ENCODE peak calls at places on chromosome 22, in four cellular contexts. X is GM12878, M is K562, R is SK-N-SH. B is an unnamed sample.
A peak's percentile ranks its signal among the peaks of the same experiment; 100 is the strongest.

GRCh38 chr22:23289851-23290724 is 109.8 kb downstream of the BCR start:
- DNase-seq in X (no peak), M (peak; percentile 81), R (peak; percentile 89), B (peak; percentile 86)

GRCh38 chr22:36081023-36081431 is 52.4 kb upstream of the RBFOX2 start:
- DNase-seq in X (no peak), M (no peak), R (no peak), B (no peak)

GRCh38 chr22:38758276-38758945 is 2.6 kb upstream of the SUN2 start:
- DNase-seq in X (no peak), M (peak; percentile 20), R (no peak), B (no peak)

GRCh38 chr22:48488149-48488551 is 1339.5 kb downstream of the BRD1 start:
- DNase-seq in X (no peak), M (no peak), R (peak; percentile 23), B (no peak)

GRCh38 chr22:35629406-35630234 is 12.5 kb upstream of the MB start:
- DNase-seq in X (peak; percentile 61), M (peak; percentile 56), R (no peak), B (no peak)

GRCh38 chr22:29083576-29084566 is 11.0 kb downstream of the KREMEN1 start:
- DNase-seq in X (no peak), M (peak; percentile 24), R (no peak), B (no peak)

GRCh38 chr22:49903322-49904039 is 14.8 kb downstream of the ALG12 start:
- DNase-seq in X (no peak), M (peak; percentile 14), R (peak; percentile 84), B (no peak)

GRCh38 chr22:38315801-38316339 is 1.4 kb downstream of the CSNK1E start:
- DNase-seq in X (no peak), M (no peak), R (no peak), B (no peak)

GRCh38 chr22:35418088-35418487 is 18.1 kb downstream of the MCM5 start:
- DNase-seq in X (no peak), M (no peak), R (no peak), B (no peak)

GRCh38 chr22:44338906-44339305 is 26.2 kb upstream of the SHISAL1 start:
- DNase-seq in X (no peak), M (no peak), R (no peak), B (no peak)

GRCh38 chr22:44338183-44338812 is 25.5 kb upstream of the SHISAL1 start:
- DNase-seq in X (no peak), M (no peak), R (no peak), B (no peak)

GRCh38 chr22:44336962-44337657 is 24.4 kb upstream of the SHISAL1 start:
- DNase-seq in X (no peak), M (no peak), R (no peak), B (no peak)

GRCh38 chr22:44335903-44336803 is 23.4 kb upstream of the SHISAL1 start:
- DNase-seq in X (no peak), M (no peak), R (no peak), B (peak; percentile 34)

DNA sequence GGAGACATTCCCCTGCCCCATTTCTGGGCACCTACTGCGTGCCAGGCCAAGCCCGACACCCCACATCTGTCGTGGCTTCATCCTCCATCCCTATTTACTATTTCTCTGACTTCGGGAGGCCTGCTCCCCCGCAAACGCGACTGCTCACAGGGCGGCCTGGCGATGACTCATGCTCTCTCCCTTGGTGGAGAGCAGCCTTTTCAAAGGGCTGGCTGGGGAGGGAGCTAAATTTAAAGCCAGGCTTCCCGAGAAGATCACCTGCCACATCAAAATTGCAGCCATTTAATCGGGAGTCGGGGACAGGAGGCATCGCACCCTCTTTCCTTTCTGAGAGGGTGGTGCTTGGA is 24.9 kb upstream of the SHISAL1 start:
- DNase-seq in X (no peak), M (peak; percentile 42), R (no peak), B (no peak)
- TF ChIP-seq USF1 in X (no peak), M (no peak), R (no peak), B (no peak)

GRCh38 chr22:30150212-30150611 is 69.9 kb downstream of the HORMAD2 start:
- DNase-seq in X (no peak), M (no peak), R (no peak), B (no peak)
- TF ChIP-seq USF1 in X (no peak), M (no peak), R (no peak), B (no peak)

DNA sequence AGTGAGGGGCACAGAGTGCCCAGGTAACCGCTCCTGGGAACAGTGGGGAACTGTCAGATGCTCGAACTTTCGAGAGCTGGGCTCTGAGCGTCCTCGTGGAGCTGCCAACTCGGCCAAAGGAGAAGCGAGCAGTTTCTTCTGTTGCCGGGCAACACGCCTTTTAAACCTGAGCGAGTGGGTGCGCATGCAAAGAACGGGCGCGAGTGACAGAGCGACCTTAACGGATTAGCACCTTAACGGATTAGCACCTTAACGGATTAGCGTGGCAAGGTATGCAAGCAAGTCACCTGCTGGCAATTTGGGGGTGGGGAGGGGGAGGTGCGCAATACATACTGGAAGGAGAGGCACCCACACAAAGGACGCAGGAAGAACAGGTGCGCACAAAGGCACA is 61.8 kb upstream of the PRODH start:
- DNase-seq in X (no peak), M (no peak), R (no peak), B (no peak)
- TF ChIP-seq USF1 in X (no peak), M (no peak), R (no peak), B (no peak)

GRCh38 chr22:31248138-31248745 is 36.1 kb downstream of the LIMK2 start:
- DNase-seq in X (no peak), M (peak; percentile 76), R (peak; percentile 85), B (peak; percentile 80)

GRCh38 chr22:31247726-31248125 is 35.6 kb downstream of the LIMK2 start:
- DNase-seq in X (no peak), M (no peak), R (peak; percentile 75), B (no peak)

GRCh38 chr22:31250740-31251330 is 38.7 kb downstream of the LIMK2 start:
- DNase-seq in X (no peak), M (no peak), R (no peak), B (no peak)

GRCh38 chr22:31246687-31247086 is 34.6 kb downstream of the LIMK2 start:
- DNase-seq in X (no peak), M (no peak), R (no peak), B (no peak)

DNA sequence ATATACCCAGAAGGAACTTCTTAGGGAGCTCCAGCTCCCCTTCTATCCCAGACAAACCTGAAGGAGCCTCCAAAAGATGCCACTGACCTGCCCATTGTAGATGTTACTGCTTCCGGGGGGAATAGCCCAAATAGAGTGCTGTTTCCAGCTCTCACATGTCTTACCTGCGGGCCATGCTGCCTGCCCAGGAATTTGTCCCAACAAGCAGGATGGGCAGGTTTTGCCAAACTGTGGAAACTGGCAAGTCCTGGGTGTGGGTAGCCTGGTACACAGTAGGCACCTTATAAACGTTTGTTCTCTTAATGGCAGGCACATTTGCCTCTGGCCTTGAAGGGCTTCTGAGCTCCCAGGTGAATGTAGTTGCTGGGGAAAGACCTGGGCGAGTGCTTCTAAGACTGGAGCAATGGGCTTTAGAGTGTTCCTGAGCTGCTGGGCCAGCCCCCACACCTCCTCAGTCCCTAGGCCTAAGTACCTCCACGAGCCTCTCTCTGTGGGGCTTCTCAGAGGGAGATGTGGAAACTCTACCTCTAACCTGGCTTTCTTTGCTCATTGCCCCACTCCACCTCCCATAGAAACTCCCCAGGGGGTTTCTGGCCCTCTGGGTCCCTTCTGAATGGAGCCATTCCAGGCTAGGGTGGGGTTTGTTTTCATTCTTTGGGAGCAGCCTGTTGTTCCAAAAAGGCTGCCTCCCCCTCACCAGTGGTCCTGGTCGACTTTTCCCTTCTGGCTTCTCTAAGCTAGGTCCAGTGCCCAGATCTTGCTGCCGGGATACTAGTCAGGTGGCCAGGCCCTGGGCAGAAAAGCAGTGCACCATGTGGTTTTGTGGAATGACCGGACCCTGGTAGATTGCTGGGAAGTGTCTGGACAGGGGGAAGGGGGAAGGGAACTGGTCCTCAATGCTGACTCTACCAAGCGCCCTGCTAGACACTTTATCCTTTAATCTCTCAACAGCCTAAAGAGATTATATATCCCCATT is 37.2 kb downstream of the LIMK2 start:
- DNase-seq in X (no peak), M (no peak), R (no peak), B (no peak)
- TF ChIP-seq USF1 in X (no peak), M (no peak), R (peak; percentile 8), B (no peak)

DNA sequence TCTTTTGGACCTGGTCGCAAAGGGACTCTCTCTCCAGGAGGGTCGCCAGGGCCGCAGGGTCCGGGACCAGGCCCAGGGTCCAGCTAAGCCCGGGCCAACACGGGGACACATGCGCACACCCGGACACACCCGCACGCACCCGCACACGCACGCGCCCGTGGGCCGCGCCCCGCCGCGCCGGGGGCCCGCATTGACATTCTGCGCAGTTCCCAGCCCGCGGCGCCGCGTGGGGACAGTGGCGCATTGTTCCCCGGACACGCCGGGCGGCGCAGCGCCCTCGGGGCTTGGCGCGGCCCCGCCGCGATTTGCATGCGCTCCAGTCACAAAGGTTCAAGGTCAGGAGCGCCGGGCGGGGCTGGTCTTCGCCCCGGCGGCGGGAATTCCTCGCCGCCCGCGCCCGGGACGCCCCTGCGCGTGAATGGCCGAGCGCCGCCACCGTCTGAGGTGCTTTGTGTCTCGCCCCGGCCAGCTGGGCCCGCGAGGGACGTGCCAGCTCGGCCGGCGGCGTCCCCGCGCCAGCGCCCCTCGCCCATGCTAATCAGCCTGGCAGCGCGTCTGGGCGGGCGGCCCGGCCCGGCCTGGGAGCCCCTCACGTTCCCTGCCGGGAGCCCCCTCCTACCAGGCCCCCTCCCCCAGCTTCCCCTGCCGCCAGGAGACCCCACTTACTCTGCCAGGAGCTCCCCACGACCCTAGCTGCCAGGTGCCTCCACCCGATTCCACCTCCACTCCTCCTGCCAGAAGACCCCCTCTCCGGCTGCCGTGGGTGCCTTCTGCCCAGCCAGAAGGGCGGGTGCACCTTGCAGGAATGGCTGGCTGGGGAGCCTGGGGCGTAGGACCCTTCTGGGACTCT is 50.5 kb upstream of the WNT7B start:
- DNase-seq in X (no peak), M (peak; percentile 47), R (no peak), B (peak; percentile 48)
- TF ChIP-seq USF1 in X (no peak), M (no peak), R (no peak), B (no peak)

B was measured in WTC11.